ENCODE peak calls at places on chromosomes 16 and 17, in five cellular contexts. V is mesenchymal stem cell, H is trophoblast cell, M is H1, J is H9. C is an unnamed sample.

GRCh38 chr16:76879420-76879819 is 311.6 kb upstream of the MON1B start:
- DNase-seq in V (no peak), H (no peak), M (no peak), J (no peak), C (no peak)

GRCh38 chr17:36001109-36001735 is at the start of gene CCL15:
- DNase-seq in V (no peak), H (no peak), M (no peak), J (peak), C (no peak)

GRCh38 chr17:73308017-73308823 is 3.6 kb downstream of the CDC42EP4 start:
- DNase-seq in V (peak), H (peak), M (no peak), J (no peak), C (no peak)

GRCh38 chr17:15453246-15453645 is 14.2 kb downstream of the CDRT4 start:
- DNase-seq in V (no peak), H (no peak), M (no peak), J (no peak), C (no peak)

GRCh38 chr16:8579559-8579958 is 10.8 kb downstream of the TMEM114 start:
- DNase-seq in V (no peak), H (no peak), M (no peak), J (no peak), C (no peak)

GRCh38 chr16:30771726-30772125 is 9.6 kb downstream of the RNF40 start:
- DNase-seq in V (peak), H (no peak), M (no peak), J (no peak), C (no peak)

GRCh38 chr17:81128774-81129173 is 36.5 kb upstream of the PVALEF start:
- DNase-seq in V (no peak), H (no peak), M (no peak), J (no peak), C (no peak)

GRCh38 chr16:49411121-49411970 is 37.7 kb downstream of the C16orf78 start:
- DNase-seq in V (no peak), H (no peak), M (no peak), J (no peak), C (no peak)

GRCh38 chr17:6752068-6752909 is 3.6 kb upstream of the XAF1 start:
- DNase-seq in V (peak), H (peak), M (no peak), J (no peak), C (no peak)

GRCh38 chr16:4679156-4679853 is 14.1 kb upstream of the NUDT16L1 start:
- DNase-seq in V (no peak), H (no peak), M (no peak), J (no peak), C (no peak)

GRCh38 chr16:84598391-84598750 is 19.5 kb downstream of the COTL1 start:
- DNase-seq in V (no peak), H (no peak), M (no peak), J (no peak), C (no peak)

GRCh38 chr16:10614685-10615084 is 34.3 kb upstream of the EMP2 start:
- DNase-seq in V (no peak), H (no peak), M (no peak), J (no peak), C (no peak)

GRCh38 chr17:42953669-42954068 is 10.6 kb downstream of the AARSD1 start:
- DNase-seq in V (no peak), H (no peak), M (no peak), J (no peak), C (no peak)

GRCh38 chr17:52986056-52986662 is 827.6 kb upstream of the CA10 start:
- DNase-seq in V (no peak), H (no peak), M (no peak), J (no peak), C (no peak)

GRCh38 chr16:61900482-61900881 is 135.8 kb downstream of the CDH8 start:
- DNase-seq in V (peak), H (peak), M (no peak), J (no peak), C (no peak)

GRCh38 chr17:78426293-78426879 is 47.9 kb downstream of the PGS1 start:
- DNase-seq in V (no peak), H (no peak), M (no peak), J (no peak), C (no peak)

GRCh38 chr17:74457146-74457819 is 9.2 kb upstream of the CD300A start:
- DNase-seq in V (peak), H (peak), M (peak), J (peak), C (peak)

GRCh38 chr17:82517230-82517865 is 2.2 kb upstream of the FOXK2 start:
- DNase-seq in V (no peak), H (peak), M (no peak), J (no peak), C (no peak)

GRCh38 chr17:48155889-48156670 is 48.5 kb downstream of the SNX11 start:
- DNase-seq in V (no peak), H (no peak), M (no peak), J (peak), C (no peak)

GRCh38 chr17:49201481-49201927 is 8.9 kb downstream of the GNGT2 start:
- DNase-seq in V (peak), H (no peak), M (no peak), J (no peak), C (no peak)

GRCh38 chr16:82715833-82716232 is 89.1 kb downstream of the CDH13 start:
- DNase-seq in V (no peak), H (no peak), M (no peak), J (no peak), C (no peak)

GRCh38 chr17:49360796-49361128 is 1.3 kb downstream of the ZNF652 start:
- DNase-seq in V (no peak), H (no peak), M (no peak), J (no peak), C (no peak)

GRCh38 chr17:64066709-64067108 is 46.3 kb upstream of the ICAM2 start:
- DNase-seq in V (no peak), H (no peak), M (no peak), J (no peak), C (no peak)

GRCh38 chr17:64063088-64063487 is 42.7 kb upstream of the ICAM2 start:
- DNase-seq in V (no peak), H (no peak), M (no peak), J (no peak), C (no peak)

GRCh38 chr17:64064331-64064730 is 43.9 kb upstream of the ICAM2 start:
- DNase-seq in V (no peak), H (no peak), M (no peak), J (no peak), C (no peak)

GRCh38 chr17:64061157-64061898 is 40.9 kb upstream of the ICAM2 start:
- DNase-seq in V (no peak), H (peak), M (no peak), J (no peak), C (no peak)

GRCh38 chr17:64063766-64064224 is 43.4 kb upstream of the ICAM2 start:
- DNase-seq in V (peak), H (peak), M (peak), J (peak), C (peak)
- H3K4me2 ChIP-seq in V (no peak), H (no peak), M (peak), J (no peak), C (no peak)

GRCh38 chr16:86075839-86076440 is 177.0 kb downstream of the IRF8 start:
- DNase-seq in V (no peak), H (no peak), M (no peak), J (peak), C (no peak)
- H4K8ac ChIP-seq in V (peak), H (no peak), M (no peak), J (no peak), C (no peak)

DNA sequence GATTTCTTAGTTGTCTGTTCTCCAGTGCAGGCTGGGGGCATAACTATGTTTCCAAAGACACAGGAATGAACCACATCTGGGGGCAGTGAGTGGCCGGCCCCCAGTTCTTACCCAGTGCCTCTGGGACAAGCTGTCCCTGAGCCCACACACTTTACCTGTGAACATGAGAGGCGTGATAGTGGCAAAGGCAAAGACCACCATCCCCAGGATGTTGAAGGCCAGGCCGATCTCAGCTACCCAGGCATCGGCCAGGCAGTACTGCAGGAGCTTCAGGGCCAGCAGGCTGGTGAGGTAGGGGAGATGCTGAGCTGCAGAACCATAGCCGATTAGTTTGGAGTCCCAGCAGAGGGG is 1.6 kb downstream of the SLC46A1 start:
- DNase-seq in V (no peak), H (no peak), M (no peak), J (no peak), C (no peak)
- H2BK12ac ChIP-seq in V (no peak), H (no peak), M (peak), J (no peak), C (no peak)

GRCh38 chr17:60902399-60902798 is 224.7 kb downstream of the BCAS3 start:
- DNase-seq in V (no peak), H (no peak), M (no peak), J (no peak), C (no peak)
- H3K4me2 ChIP-seq in V (no peak), H (no peak), M (no peak), J (no peak), C (no peak)

GRCh38 chr17:16477666-16478065 is 14.3 kb downstream of the LRRC75A start:
- DNase-seq in V (no peak), H (no peak), M (no peak), J (no peak), C (no peak)
- H4K8ac ChIP-seq in V (peak), H (no peak), M (no peak), J (no peak), C (no peak)

C was measured in neuronal stem cell.